ENCODE peak calls at places on chromosome 20, in six cellular contexts. S, J, H, K, L and F are unnamed samples.

GRCh38 chr20:17611540-17612286 is 41.8 kb downstream of the DSTN start:
- DNase-seq in J (peak; percentile 67), H (no peak), K (no peak), S (no peak), L (peak; percentile 58), F (no peak)

GRCh38 chr20:17964632-17965031 is 4.0 kb downstream of the SNX5 start:
- DNase-seq in J (no peak), S (no peak), H (no peak), K (no peak), L (no peak), F (no peak)

GRCh38 chr20:5002077-5002413 is 735 bp upstream of the SLC23A2 start:
- DNase-seq in H (no peak), K (no peak), S (no peak), J (peak; percentile 81), L (peak; percentile 36), F (no peak)

GRCh38 chr20:8431538-8432434 is 299.7 kb downstream of the PLCB1 start:
- DNase-seq in S (no peak), K (no peak), L (no peak), J (peak; percentile 38), H (no peak), F (no peak)

GRCh38 chr20:23482138-23482537 is 8.8 kb upstream of the CST8 start:
- DNase-seq in S (no peak), L (no peak), J (no peak), K (no peak), H (no peak), F (no peak)

GRCh38 chr20:58850693-58851174 is at the start of gene GNAS-AS1:
- DNase-seq in S (peak; percentile 78), H (peak; percentile 76), J (peak; percentile 93), K (peak; percentile 89), L (no peak), F (peak; percentile 87)

GRCh38 chr20:57647006-57647932 is 27.0 kb upstream of the ZBP1 start:
- DNase-seq in J (no peak), S (no peak), H (no peak), K (no peak), L (no peak), F (no peak)

GRCh38 chr20:58583586-58583985 is 67.5 kb upstream of the STX16 start:
- DNase-seq in H (no peak), L (no peak), J (no peak), S (no peak), K (no peak), F (no peak)

GRCh38 chr20:33423141-33423834 is 20.3 kb downstream of the SNTA1 start:
- DNase-seq in K (peak; percentile 88), L (no peak), S (no peak), H (no peak), J (no peak), F (peak; percentile 68)

GRCh38 chr20:10131612-10132345 is 86.9 kb upstream of the SNAP25 start:
- DNase-seq in K (no peak), J (peak; percentile 64), L (no peak), H (peak; percentile 5), S (no peak), F (peak; percentile 67)

GRCh38 chr20:53576195-53576580 is 17.5 kb downstream of the ZNF217 start:
- DNase-seq in S (no peak), J (no peak), K (no peak), H (no peak), L (no peak), F (no peak)

GRCh38 chr20:52972965-52973819 is 1.0 kb downstream of the TSHZ2 start:
- DNase-seq in J (peak; percentile 54), K (peak; percentile 40), S (no peak), L (no peak), H (no peak), F (no peak)

DNA sequence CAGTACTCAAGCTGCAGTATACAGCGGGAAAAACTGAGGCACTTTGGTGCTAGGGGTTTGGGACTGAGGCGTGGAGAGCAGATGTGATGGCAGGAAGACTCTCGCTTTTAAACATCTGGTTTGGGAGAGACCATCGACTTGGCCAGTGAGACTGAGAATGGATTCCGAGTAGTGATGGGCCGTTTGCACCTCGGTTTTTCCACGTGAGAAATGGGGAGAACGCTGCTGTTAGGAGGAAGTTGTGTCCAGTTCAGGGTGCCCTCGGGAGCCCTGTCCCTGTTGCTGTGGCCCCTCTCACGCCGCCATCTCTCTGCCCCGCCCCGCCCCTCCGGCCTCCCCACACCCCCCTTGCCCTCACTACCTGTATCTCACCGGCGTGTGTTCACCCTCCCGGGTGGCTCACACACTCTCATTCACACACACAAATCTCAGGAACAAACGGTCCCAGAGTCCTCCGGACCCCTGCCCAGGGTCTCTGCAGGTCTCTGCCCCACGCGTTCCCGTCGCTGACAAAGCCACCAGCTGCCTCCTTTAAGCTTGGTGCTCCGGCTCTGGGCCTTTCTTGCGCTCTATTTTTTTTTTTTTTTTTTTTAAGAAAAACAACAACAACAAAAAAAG is 2.7 kb downstream of the SOX12 start:
- DNase-seq in S (no peak), L (peak; percentile 48), J (no peak), H (no peak), K (no peak), F (peak; percentile 20)
- H3K27ac ChIP-seq in S (no peak overlapping the region), L (no peak overlapping the region), J (no peak overlapping the region), H (no peak overlapping the region), K (no peak overlapping the region), F (peak overlapping the region; percentile 65)

GRCh38 chr20:3721912-3722311 is 9.5 kb upstream of the SIGLEC1 start:
- DNase-seq in S (no peak), J (no peak), K (no peak), L (no peak), H (no peak), F (peak; percentile 18)

GRCh38 chr20:3720626-3721025 is 8.2 kb upstream of the SIGLEC1 start:
- DNase-seq in L (no peak), J (no peak), K (no peak), S (no peak), H (no peak), F (no peak)

GRCh38 chr20:3720068-3720467 is 7.7 kb upstream of the SIGLEC1 start:
- DNase-seq in L (no peak), H (no peak), S (no peak), J (no peak), K (no peak), F (no peak)

GRCh38 chr20:3716195-3716834 is 3.9 kb upstream of the SIGLEC1 start:
- DNase-seq in K (peak; percentile 62), S (peak; percentile 51), L (peak; percentile 69), H (peak; percentile 25), J (peak; percentile 79), F (peak; percentile 37)

GRCh38 chr20:3719046-3719445 is 6.6 kb upstream of the SIGLEC1 start:
- DNase-seq in J (no peak), L (no peak), H (no peak), S (no peak), K (no peak), F (no peak)
- H3K14ac ChIP-seq in J (no peak overlapping the region), L (no peak overlapping the region), H (no peak overlapping the region), S (no peak overlapping the region), K (no peak overlapping the region), F (no peak overlapping the region)

DNA sequence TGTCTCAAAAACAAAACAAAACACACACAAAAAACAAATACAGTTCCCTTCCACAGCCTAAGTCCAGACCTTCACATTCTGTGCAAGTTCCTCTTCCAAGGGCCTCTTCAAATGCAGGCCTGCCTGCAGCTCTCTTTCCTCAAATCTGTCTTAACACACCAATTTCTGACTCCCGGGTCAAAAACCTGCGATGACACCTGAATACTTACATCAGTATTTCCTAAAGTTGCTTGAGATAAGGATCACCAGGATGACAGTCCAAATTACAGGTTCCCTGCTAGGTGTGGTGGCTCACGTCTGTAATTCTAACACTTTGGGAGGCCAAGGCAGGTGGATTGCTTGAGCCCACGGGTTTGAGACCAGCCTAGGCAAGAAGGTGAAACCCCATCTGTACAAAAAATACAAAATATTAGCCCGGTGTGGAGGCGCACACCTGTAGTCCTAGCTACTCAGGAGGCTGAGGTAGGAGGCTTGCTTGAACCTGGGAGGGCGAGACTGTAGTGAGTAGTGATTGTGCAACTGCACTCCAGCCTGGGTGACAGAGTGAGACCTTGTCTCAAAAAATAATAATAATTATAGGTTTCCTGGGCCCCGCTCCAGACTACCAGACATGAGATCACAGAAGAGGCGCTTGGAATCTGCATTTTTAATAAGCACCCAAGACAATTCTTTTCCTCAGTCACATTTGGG is 8.8 kb upstream of the PARD6B start:
- DNase-seq in K (no peak), J (no peak), L (peak; percentile 53), H (no peak), S (no peak), F (no peak)
- H3K27ac ChIP-seq in K (no peak overlapping the region), J (no peak overlapping the region), L (no peak overlapping the region), H (no peak overlapping the region), S (no peak overlapping the region), F (no peak overlapping the region)

GRCh38 chr20:36314734-36315544 is 8.8 kb downstream of the DLGAP4 start:
- DNase-seq in J (peak; percentile 28), L (peak; percentile 14), S (no peak), K (no peak), H (no peak), F (no peak)
- H3K14ac ChIP-seq in J (no peak overlapping the region), L (no peak overlapping the region), S (no peak overlapping the region), K (no peak overlapping the region), H (no peak overlapping the region), F (no peak overlapping the region)